ENCODE peak calls at places on chromosome 1, in five cellular contexts. R, W, O, L and I are unnamed samples.
A peak's percentile ranks its signal among the peaks of the same experiment; 100 is the strongest.

GRCh38 chr1:59638172-59638800 is 176.5 kb upstream of the HOOK1 start:
- DNase-seq in R (no peak), W (peak; percentile 38), O (no peak), L (no peak), I (peak; percentile 62)

GRCh38 chr1:234692961-234693360 is 83.0 kb upstream of the IRF2BP2 start:
- DNase-seq in R (no peak), W (no peak), O (no peak), L (no peak), I (no peak)

GRCh38 chr1:228236744-228237143 is 28.9 kb downstream of the OBSCN start:
- DNase-seq in R (no peak), W (peak; percentile 94), O (peak; percentile 13), L (peak; percentile 25), I (no peak)

GRCh38 chr1:213997031-213997771 is 9.4 kb downstream of the PROX1 start:
- DNase-seq in R (no peak), W (no peak), O (no peak), L (no peak), I (no peak)

GRCh38 chr1:58447047-58447446 is 99.5 kb downstream of the OMA1 start:
- DNase-seq in R (no peak), W (no peak), O (no peak), L (peak; percentile 23), I (no peak)

GRCh38 chr1:201826830-201827229 is 2.1 kb upstream of the IPO9 start:
- DNase-seq in R (no peak), W (peak; percentile 54), O (no peak), L (peak; percentile 4), I (no peak)

GRCh38 chr1:234918216-234918841 is 210.3 kb downstream of the TOMM20 start:
- DNase-seq in R (peak; percentile 31), W (peak; percentile 37), O (no peak), L (no peak), I (no peak)

GRCh38 chr1:43705982-43706597 is 1.2 kb upstream of the ST3GAL3 start:
- DNase-seq in R (no peak), W (peak; percentile 50), O (no peak), L (peak; percentile 28), I (no peak)

GRCh38 chr1:208298593-208299233 is 54.5 kb upstream of the PLXNA2 start:
- DNase-seq in R (no peak), W (no peak), O (no peak), L (no peak), I (no peak)

GRCh38 chr1:20165522-20165951 is 20.4 kb upstream of the UBXN10 start:
- DNase-seq in R (no peak), W (peak; percentile 41), O (peak; percentile 16), L (peak; percentile 8), I (no peak)

GRCh38 chr1:159922499-159923202 is 2.7 kb downstream of the TAGLN2 start:
- DNase-seq in R (peak; percentile 56), W (no peak), O (no peak), L (no peak), I (no peak)

GRCh38 chr1:226063362-226064167 is 1.0 kb downstream of the H3-3A start:
- DNase-seq in R (peak; percentile 29), W (peak; percentile 62), O (no peak), L (peak; percentile 32), I (no peak)

GRCh38 chr1:174659823-174660222 is 212.1 kb downstream of the GPR52 start:
- DNase-seq in R (no peak), W (no peak), O (peak; percentile 68), L (peak; percentile 98), I (no peak)

GRCh38 chr1:217333939-217334338 is 297.0 kb downstream of the GPATCH2 start:
- DNase-seq in R (no peak), W (peak; percentile 84), O (peak; percentile 7), L (peak; percentile 30), I (no peak)

GRCh38 chr1:4657920-4658585 is 3.6 kb downstream of the AJAP1 start:
- DNase-seq in R (no peak), W (no peak), O (no peak), L (no peak), I (no peak)

GRCh38 chr1:61967750-61968149 is 225.5 kb downstream of the PATJ start:
- DNase-seq in R (no peak), W (no peak), O (no peak), L (no peak), I (no peak)

GRCh38 chr1:33426906-33427305 is 4.0 kb downstream of the PHC2 start:
- DNase-seq in R (no peak), W (no peak), O (no peak), L (no peak), I (no peak)

GRCh38 chr1:175968486-175969182 is 225.2 kb upstream of the TNR start:
- DNase-seq in R (no peak), W (no peak), O (no peak), L (no peak), I (no peak)

GRCh38 chr1:71653952-71654351 is 573.1 kb upstream of the ZRANB2 start:
- DNase-seq in R (no peak), W (no peak), O (no peak), L (no peak), I (no peak)

GRCh38 chr1:229625893-229626831 is at the start of the genes TAF5L and URB2:
- DNase-seq in R (peak; percentile 90), W (peak; percentile 93), O (peak; percentile 77), L (peak; percentile 76), I (peak; percentile 65)

GRCh38 chr1:225710804-225711203 is 57.9 kb upstream of the ENAH start:
- DNase-seq in R (peak; percentile 20), W (no peak), O (peak; percentile 82), L (peak; percentile 95), I (no peak)

GRCh38 chr1:229781453-229781852 is 155.4 kb downstream of the URB2 start:
- DNase-seq in R (peak; percentile 15), W (peak; percentile 3), O (peak; percentile 7), L (no peak), I (no peak)

GRCh38 chr1:1627842-1628655 is 3.9 kb upstream of the MMP23B start:
- DNase-seq in R (peak; percentile 18), W (peak; percentile 33), O (peak; percentile 48), L (no peak), I (no peak)

GRCh38 chr1:202227997-202228401 is 34.4 kb downstream of the LGR6 start:
- DNase-seq in R (no peak), W (no peak), O (no peak), L (no peak), I (no peak)

GRCh38 chr1:164611754-164612642 is 53.0 kb downstream of the PBX1 start:
- DNase-seq in R (no peak), W (peak; percentile 71), O (peak; percentile 71), L (peak; percentile 86), I (peak; percentile 50)

GRCh38 chr1:6967431-6968079 is 182.3 kb downstream of the CAMTA1 start:
- DNase-seq in R (no peak), W (no peak), O (no peak), L (no peak), I (no peak)

GRCh38 chr1:29974345-29974744 is 738.0 kb downstream of the PTPRU start:
- DNase-seq in R (no peak), W (peak; percentile 91), O (peak; percentile 16), L (peak; percentile 94), I (peak; percentile 73)

GRCh38 chr1:180560200-180560867 is 1.6 kb downstream of the OVAAL start:
- DNase-seq in R (no peak), W (no peak), O (no peak), L (no peak), I (no peak)

GRCh38 chr1:6134206-6134605 is 45.9 kb downstream of the CHD5 start:
- DNase-seq in R (no peak), W (no peak), O (no peak), L (no peak), I (no peak)

GRCh38 chr1:94926365-94926914 is 470 bp downstream of the CNN3 start:
- DNase-seq in R (peak; percentile 60), W (peak; percentile 66), O (no peak), L (no peak), I (no peak)
- TF ChIP-seq CTCF in R (peak; percentile 4), W (peak; percentile 36), O (peak; percentile 40), L (peak; percentile 50), I (peak; percentile 52)

GRCh38 chr1:26410706-26411623 is at the start of gene LIN28A:
- DNase-seq in R (no peak), W (no peak), O (no peak), L (no peak), I (no peak)

GRCh38 chr1:26405281-26405915 is 5.2 kb upstream of the LIN28A start:
- DNase-seq in R (no peak), W (no peak), O (no peak), L (peak; percentile 25), I (no peak)

GRCh38 chr1:26409191-26409751 is 1.3 kb upstream of the LIN28A start:
- DNase-seq in R (no peak), W (peak; percentile 91), O (no peak), L (no peak), I (no peak)

GRCh38 chr1:26411624-26412074 is 1.0 kb downstream of the LIN28A start:
- DNase-seq in R (no peak), W (peak; percentile 66), O (no peak), L (no peak), I (no peak)

GRCh38 chr1:26408604-26409003 is 2.0 kb upstream of the LIN28A start:
- DNase-seq in R (peak; percentile 70), W (peak; percentile 95), O (no peak), L (peak; percentile 50), I (peak; percentile 49)
- H3K4me3 ChIP-seq in R (no peak overlapping the region), W (peak overlapping the region; percentile 96), O (no peak overlapping the region), L (no peak overlapping the region), I (no peak overlapping the region)

DNA sequence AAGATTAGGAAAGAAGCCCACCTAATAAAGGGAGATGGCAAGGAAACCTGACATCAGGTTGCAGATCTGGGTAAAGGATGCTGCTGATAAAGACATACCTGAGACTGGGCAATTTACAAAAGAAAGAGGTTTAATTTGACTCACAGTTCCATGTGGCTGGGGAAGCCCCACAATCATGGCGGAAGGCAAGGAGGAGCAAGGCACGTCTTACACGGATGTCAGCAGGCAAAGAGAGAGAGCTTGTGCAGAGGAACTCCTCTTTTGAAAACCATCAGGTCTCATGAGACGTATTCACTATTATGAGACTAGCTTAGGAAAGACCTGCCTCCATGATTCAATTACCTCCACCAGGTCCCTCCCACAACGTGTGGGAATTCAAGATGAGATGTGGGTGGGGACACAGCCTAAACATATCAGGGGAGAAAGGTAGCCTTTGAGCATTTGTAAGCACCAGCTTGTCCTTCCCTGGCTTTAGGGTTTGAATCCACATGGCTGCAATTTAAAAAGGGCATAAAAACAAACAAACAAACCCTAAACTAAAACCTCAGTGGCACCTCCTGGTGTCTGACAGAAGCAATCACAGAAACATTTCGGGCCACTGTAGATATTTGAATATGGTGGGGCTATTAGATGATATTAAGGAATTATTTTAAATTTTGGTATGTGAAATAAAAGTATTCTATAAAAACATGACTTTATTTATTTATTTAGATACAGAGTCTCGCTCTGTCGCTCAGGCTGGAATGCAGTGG is 33.1 kb downstream of the SLC2A7 start:
- DNase-seq in R (no peak), W (no peak), O (no peak), L (no peak), I (no peak)
- TF ChIP-seq CTCF in R (no peak), W (peak; percentile 48), O (peak; percentile 36), L (no peak), I (peak; percentile 26)

GRCh38 chr1:40530735-40531380 is 579 bp upstream of the ZNF684 start:
- DNase-seq in R (no peak), W (peak; percentile 19), O (no peak), L (no peak), I (no peak)

GRCh38 chr1:40532062-40532389 is 589 bp downstream of the ZNF684 start:
- DNase-seq in R (no peak), W (no peak), O (no peak), L (no peak), I (no peak)

GRCh38 chr1:40534589-40534988 is 3.2 kb downstream of the ZNF684 start:
- DNase-seq in R (no peak), W (no peak), O (no peak), L (no peak), I (no peak)

GRCh38 chr1:40531381-40532061 is at the start of gene ZNF684:
- DNase-seq in R (peak; percentile 84), W (peak; percentile 96), O (peak; percentile 93), L (peak; percentile 97), I (peak; percentile 85)

GRCh38 chr1:40532844-40533424 is 1.5 kb downstream of the ZNF684 start:
- DNase-seq in R (no peak), W (peak; percentile 69), O (peak; percentile 50), L (peak; percentile 61), I (no peak)
- H3K4me3 ChIP-seq in R (no peak overlapping the region), W (no peak overlapping the region), O (no peak overlapping the region), L (no peak overlapping the region), I (no peak overlapping the region)